ENCODE peak calls at places on chromosomes 3 and 15, in four cellular contexts. G, A, N and X are unnamed samples. For H3K36me3, the result is how much of the 10 kb centered on the place peaks cover.

GRCh38 chr15:74937226-74937601 is 659 bp downstream of the COX5A start:
- DNase-seq in G (no peak), A (no peak), N (no peak), X (no peak)

GRCh38 chr3:193693774-193694173 is 100.8 kb downstream of the OPA1 start:
- DNase-seq in G (no peak), A (no peak), N (no peak), X (no peak)

GRCh38 chr15:69160976-69161877 is 792 bp downstream of the GLCE start:
- DNase-seq in G (peak), A (peak), N (peak), X (no peak)

GRCh38 chr3:165464736-165465135 is 268.6 kb upstream of the SLITRK3 start:
- DNase-seq in G (no peak), A (no peak), N (no peak), X (no peak)

GRCh38 chr3:38345879-38346583 is 554 bp upstream of the XYLB start:
- DNase-seq in G (no peak), A (no peak), N (no peak), X (no peak)

GRCh38 chr3:155286745-155287144 is 6.7 kb downstream of the STRIT1 start:
- DNase-seq in G (no peak), A (no peak), N (no peak), X (no peak)

GRCh38 chr3:142947799-142948575 is 15.5 kb downstream of the PAQR9 start:
- DNase-seq in G (no peak), A (no peak), N (no peak), X (no peak)

GRCh38 chr3:171620825-171621434 is 160.7 kb upstream of the TNIK start:
- DNase-seq in G (no peak), A (no peak), N (no peak), X (no peak)

GRCh38 chr3:149494022-149494758 is 19.7 kb downstream of the TM4SF4 start:
- DNase-seq in G (peak), A (peak), N (no peak), X (no peak)

GRCh38 chr15:67523337-67523736 is 2.4 kb downstream of the C15orf61 start:
- DNase-seq in G (no peak), A (no peak), N (no peak), X (no peak)

GRCh38 chr15:55218068-55218467 is 21.3 kb upstream of the RSL24D1 start:
- DNase-seq in G (no peak), A (no peak), N (no peak), X (no peak)

GRCh38 chr3:139491027-139491700 is 14.8 kb upstream of the RBP2 start:
- DNase-seq in G (no peak), A (no peak), N (no peak), X (no peak)

GRCh38 chr3:96183871-96184270 is 630.5 kb upstream of the EPHA6 start:
- DNase-seq in G (no peak), A (no peak), N (no peak), X (no peak)

GRCh38 chr3:104604326-104605010 is 762.2 kb upstream of the ALCAM start:
- DNase-seq in G (no peak), A (peak), N (no peak), X (no peak)

GRCh38 chr3:146187334-146187950 is 26.5 kb upstream of the PLOD2 start:
- DNase-seq in G (peak), A (peak), N (no peak), X (no peak)

GRCh38 chr3:127984241-127984975 is 67.8 kb upstream of the SEC61A1 start:
- DNase-seq in G (no peak), A (no peak), N (no peak), X (no peak)

GRCh38 chr15:48358229-48358641 is 27.0 kb downstream of the DUT start:
- DNase-seq in G (no peak), A (peak), N (no peak), X (no peak)
- H3K4me3 ChIP-seq in G (no peak), A (no peak), N (no peak), X (no peak)

DNA sequence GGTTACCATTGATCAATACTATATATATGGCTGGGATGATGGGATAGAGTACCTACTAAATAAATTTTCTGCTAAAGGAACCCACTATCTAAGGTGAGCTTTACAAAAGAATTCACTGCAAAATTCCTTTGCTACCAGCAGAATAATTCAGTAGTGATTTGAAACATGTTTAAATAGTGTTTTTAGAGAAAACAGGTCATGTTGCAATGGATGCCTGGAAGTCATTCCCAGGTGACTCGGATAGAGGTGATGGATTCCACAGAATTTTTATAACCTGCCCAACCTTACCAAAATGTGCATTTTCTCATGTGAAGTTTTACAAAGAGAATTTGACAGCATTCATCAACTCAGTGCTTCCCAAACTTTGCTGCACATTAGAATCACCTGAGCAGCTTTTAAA is 53.2 kb downstream of the CEP152 start:
- DNase-seq in G (no peak), A (no peak), N (no peak), X (no peak)
- H3K36me3 ChIP-seq in G (under half), A (half or more), N (under half), X (under half)

DNA sequence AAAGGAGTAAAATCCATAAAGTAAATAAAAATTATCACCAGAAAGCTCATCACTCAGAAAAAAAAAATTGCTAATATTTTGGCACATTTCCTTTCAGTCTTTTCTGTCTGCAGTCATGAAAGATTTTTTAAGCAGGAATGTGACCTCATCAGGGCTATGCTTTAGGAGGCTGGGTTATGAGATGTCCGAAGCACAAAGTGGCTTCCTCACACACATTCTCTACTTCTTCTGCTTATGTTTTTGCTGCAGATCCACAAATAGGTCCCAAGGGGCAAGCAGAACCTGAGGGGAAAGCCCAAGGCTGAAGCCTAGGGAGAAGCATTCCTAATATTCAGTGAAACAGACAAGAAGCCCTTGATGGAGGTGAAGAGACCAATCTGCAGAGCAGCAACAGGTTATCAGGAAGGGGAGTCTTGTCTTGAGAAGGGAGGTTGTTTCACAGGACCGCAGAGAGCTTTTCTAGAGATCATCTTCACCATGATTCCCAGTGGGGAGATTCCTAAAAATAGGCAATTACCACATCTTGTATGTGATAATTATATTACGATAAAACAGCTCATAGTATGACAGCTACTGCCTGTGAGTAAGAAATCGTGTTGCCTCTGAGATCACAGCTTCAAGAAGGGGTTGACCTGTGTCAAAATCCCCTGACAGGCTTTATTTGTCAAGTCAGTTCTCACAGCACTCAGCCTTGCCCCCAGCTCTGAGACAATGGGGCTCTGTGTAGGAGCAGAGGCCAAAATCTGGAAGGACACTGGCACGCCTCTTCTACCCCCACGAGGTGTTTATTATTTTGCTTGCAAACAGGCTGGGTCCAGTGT is 60.5 kb downstream of the IGF2BP2 start:
- DNase-seq in G (no peak), A (peak), N (no peak), X (no peak)
- H3K4me3 ChIP-seq in G (no peak), A (no peak), N (no peak), X (no peak)

GRCh38 chr15:64847876-64848716 is 6.4 kb downstream of the PLEKHO2 start:
- DNase-seq in G (no peak), A (no peak), N (no peak), X (no peak)

GRCh38 chr15:64851503-64851840 is 9.8 kb downstream of the PLEKHO2 start:
- DNase-seq in G (peak), A (peak), N (no peak), X (no peak)

GRCh38 chr15:64847448-64847847 is 5.7 kb downstream of the PLEKHO2 start:
- DNase-seq in G (no peak), A (no peak), N (no peak), X (no peak)

GRCh38 chr15:64854041-64854440 is 12.3 kb downstream of the PLEKHO2 start:
- DNase-seq in G (peak), A (no peak), N (no peak), X (no peak)

GRCh38 chr15:64850778-64851502 is 9.2 kb downstream of the PLEKHO2 start:
- DNase-seq in G (no peak), A (no peak), N (no peak), X (no peak)
- H3K36me3 ChIP-seq in G (under half), A (half or more), N (under half), X (half or more)